ENCODE peak calls at places on chromosome 14, in seven cellular contexts. C, T, Y, B, O, H and G are unnamed samples.

GRCh38 chr14:105419305-105420091 is at the start of gene MTA1:
- DNase-seq in C (peak), T (no peak), Y (no peak), B (no peak), O (peak), H (no peak), G (peak)

GRCh38 chr14:31435276-31435675 is 14.9 kb upstream of the HEATR5A start:
- DNase-seq in C (no peak), T (no peak), Y (no peak), B (no peak), O (no peak), H (no peak), G (no peak)

GRCh38 chr14:70714055-70714550 is 72.4 kb downstream of the TTC9 start:
- DNase-seq in C (peak), T (peak), Y (no peak), B (no peak), O (peak), H (peak), G (peak)

GRCh38 chr14:31926123-31926522 is 151.0 kb upstream of the ARHGAP5 start:
- DNase-seq in C (peak), T (peak), Y (no peak), B (no peak), O (peak), H (peak), G (no peak)

GRCh38 chr14:75285331-75285730 is 6.7 kb downstream of the FOS start:
- DNase-seq in C (no peak), T (no peak), Y (no peak), B (no peak), O (no peak), H (no peak), G (no peak)

GRCh38 chr14:39247256-39247655 is 13.5 kb downstream of the MIA2 start:
- DNase-seq in C (peak), T (no peak), Y (no peak), B (peak), O (no peak), H (no peak), G (no peak)

GRCh38 chr14:71574976-71575375 is 357.3 kb upstream of the RGS6 start:
- DNase-seq in C (peak), T (peak), Y (no peak), B (peak), O (no peak), H (no peak), G (no peak)

GRCh38 chr14:38522724-38523123 is 266.8 kb upstream of the CLEC14A start:
- DNase-seq in C (no peak), T (no peak), Y (no peak), B (no peak), O (no peak), H (no peak), G (no peak)

GRCh38 chr14:67584931-67585330 is 15.1 kb downstream of the PIGH start:
- DNase-seq in C (peak), T (no peak), Y (no peak), B (no peak), O (no peak), H (no peak), G (no peak)

GRCh38 chr14:96053600-96054381 is 14.6 kb downstream of the C14orf132 start:
- DNase-seq in C (peak), T (peak), Y (peak), B (peak), O (no peak), H (no peak), G (no peak)

GRCh38 chr14:33914676-33915516 is 36.0 kb downstream of the EGLN3 start:
- DNase-seq in C (peak), T (peak), Y (no peak), B (peak), O (no peak), H (peak), G (no peak)

GRCh38 chr14:31829256-31829923 is 247.7 kb upstream of the ARHGAP5 start:
- DNase-seq in C (peak), T (peak), Y (no peak), B (peak), O (no peak), H (no peak), G (no peak)

GRCh38 chr14:52422650-52423356 is 108.7 kb downstream of the PTGER2 start:
- DNase-seq in C (no peak), T (no peak), Y (no peak), B (no peak), O (no peak), H (no peak), G (no peak)

GRCh38 chr14:41607966-41608663 is 1.4 kb downstream of the LRFN5 start:
- DNase-seq in C (peak), T (no peak), Y (no peak), B (no peak), O (peak), H (no peak), G (no peak)

GRCh38 chr14:76236172-76237130 is 84.7 kb downstream of the GPATCH2L start:
- DNase-seq in C (no peak), T (no peak), Y (no peak), B (no peak), O (no peak), H (no peak), G (no peak)

GRCh38 chr14:58026967-58027366 is 125.0 kb downstream of the ARMH4 start:
- DNase-seq in C (no peak), T (no peak), Y (no peak), B (no peak), O (no peak), H (no peak), G (no peak)

GRCh38 chr14:59570122-59570521 is 6.5 kb downstream of the CCDC175 start:
- DNase-seq in C (no peak), T (peak), Y (no peak), B (no peak), O (peak), H (no peak), G (no peak)

GRCh38 chr14:78131201-78131600 is 39.0 kb upstream of the NRXN3 start:
- DNase-seq in C (no peak), T (no peak), Y (no peak), B (no peak), O (no peak), H (no peak), G (no peak)

GRCh38 chr14:49550284-49551184 is 35.6 kb downstream of the RPS29 start:
- DNase-seq in C (peak), T (peak), Y (no peak), B (no peak), O (peak), H (peak), G (no peak)

GRCh38 chr14:63460594-63461132 is 82.5 kb downstream of the PPP2R5E start:
- DNase-seq in C (no peak), T (no peak), Y (no peak), B (no peak), O (no peak), H (no peak), G (no peak)

GRCh38 chr14:68346540-68347232 is 446.2 kb downstream of the ZFP36L1 start:
- DNase-seq in C (no peak), T (no peak), Y (peak), B (no peak), O (no peak), H (no peak), G (no peak)

GRCh38 chr14:35854696-35855270 is 28.6 kb downstream of the BRMS1L start:
- DNase-seq in C (no peak), T (no peak), Y (no peak), B (no peak), O (no peak), H (no peak), G (no peak)

GRCh38 chr14:31388687-31389413 is 31.5 kb downstream of the HEATR5A start:
- DNase-seq in C (no peak), T (no peak), Y (no peak), B (no peak), O (no peak), H (no peak), G (no peak)

GRCh38 chr14:45807187-45807586 is 554.2 kb upstream of the MIS18BP1 start:
- DNase-seq in C (peak), T (no peak), Y (no peak), B (no peak), O (no peak), H (no peak), G (no peak)

GRCh38 chr14:105312973-105313372 is 1.6 kb upstream of the PACS2 start:
- DNase-seq in C (no peak), T (no peak), Y (peak), B (no peak), O (no peak), H (no peak), G (no peak)

GRCh38 chr14:99682809-99683618 is 1.1 kb upstream of the CYP46A1 start:
- DNase-seq in C (peak), T (peak), Y (peak), B (peak), O (peak), H (peak), G (peak)